ENCODE peak calls at places on chromosomes 5 and 9, in nine cellular contexts. One of them, this sample, is unnamed.

GRCh38 chr5:151173711-151174611 is 16.4 kb upstream of the ANXA6 start:
- DNase-seq in ureter: peak; percentile 37
- DNase-seq in Right ventricle myocardium superior: no peak
- DNase-seq in T-helper 17 cell: no peak
- DNase-seq in anterior cingulate cortex: no peak
- DNase-seq in mesenchymal stem cell: no peak
- DNase-seq in EH: no peak
- DNase-seq in ovary: no peak
- DNase-seq in NCI-H446 treated with DMSO at 0.1 percent for 48 hours: no peak
- DNase-seq in this sample: no peak

GRCh38 chr9:123957731-123958130 is 27.8 kb upstream of the DENND1A start:
- DNase-seq in Right ventricle myocardium superior: no peak
- DNase-seq in EH: no peak
- DNase-seq in T-helper 17 cell: no peak
- DNase-seq in NCI-H446 treated with DMSO at 0.1 percent for 48 hours: no peak
- DNase-seq in mesenchymal stem cell: no peak
- DNase-seq in ovary: no peak
- DNase-seq in ureter: no peak
- DNase-seq in anterior cingulate cortex: no peak
- DNase-seq in this sample: no peak

GRCh38 chr9:115018547-115019435 is 88.4 kb upstream of the TNFSF8 start:
- DNase-seq in ureter: no peak
- DNase-seq in mesenchymal stem cell: peak; percentile 93
- DNase-seq in NCI-H446 treated with DMSO at 0.1 percent for 48 hours: no peak
- DNase-seq in Right ventricle myocardium superior: no peak
- DNase-seq in EH: peak; percentile 96
- DNase-seq in anterior cingulate cortex: no peak
- DNase-seq in T-helper 17 cell: no peak
- DNase-seq in ovary: no peak
- DNase-seq in this sample: no peak

GRCh38 chr9:125766468-125767221 is 19.5 kb downstream of the PBX3 start:
- DNase-seq in NCI-H446 treated with DMSO at 0.1 percent for 48 hours: no peak
- DNase-seq in ovary: no peak
- DNase-seq in Right ventricle myocardium superior: no peak
- DNase-seq in ureter: no peak
- DNase-seq in T-helper 17 cell: no peak
- DNase-seq in anterior cingulate cortex: no peak
- DNase-seq in EH: no peak
- DNase-seq in mesenchymal stem cell: no peak
- DNase-seq in this sample: no peak

GRCh38 chr5:6082685-6083084 is 295.7 kb downstream of the MED10 start:
- DNase-seq in anterior cingulate cortex: no peak
- DNase-seq in mesenchymal stem cell: no peak
- DNase-seq in EH: no peak
- DNase-seq in NCI-H446 treated with DMSO at 0.1 percent for 48 hours: no peak
- DNase-seq in T-helper 17 cell: no peak
- DNase-seq in ovary: no peak
- DNase-seq in Right ventricle myocardium superior: no peak
- DNase-seq in ureter: no peak
- DNase-seq in this sample: no peak

GRCh38 chr5:96714951-96715451 is 52.8 kb downstream of the CAST start:
- DNase-seq in NCI-H446 treated with DMSO at 0.1 percent for 48 hours: no peak
- DNase-seq in ureter: peak; percentile 67
- DNase-seq in anterior cingulate cortex: no peak
- DNase-seq in mesenchymal stem cell: peak; percentile 98
- DNase-seq in T-helper 17 cell: no peak
- DNase-seq in Right ventricle myocardium superior: no peak
- DNase-seq in ovary: no peak
- DNase-seq in EH: peak; percentile 84
- DNase-seq in this sample: peak; percentile 13

GRCh38 chr5:612498-613424 is 621 bp downstream of the CEP72 start:
- DNase-seq in ovary: no peak
- DNase-seq in EH: peak; percentile 16
- DNase-seq in ureter: peak; percentile 17
- DNase-seq in NCI-H446 treated with DMSO at 0.1 percent for 48 hours: peak; percentile 5
- DNase-seq in mesenchymal stem cell: peak; percentile 19
- DNase-seq in T-helper 17 cell: no peak
- DNase-seq in anterior cingulate cortex: no peak
- DNase-seq in Right ventricle myocardium superior: no peak
- DNase-seq in this sample: no peak

GRCh38 chr5:181133610-181134231 is 2.8 kb upstream of the OR2V1 start:
- DNase-seq in T-helper 17 cell: no peak
- DNase-seq in ureter: no peak
- DNase-seq in NCI-H446 treated with DMSO at 0.1 percent for 48 hours: no peak
- DNase-seq in anterior cingulate cortex: no peak
- DNase-seq in Right ventricle myocardium superior: peak; percentile 90
- DNase-seq in EH: peak; percentile 84
- DNase-seq in ovary: no peak
- DNase-seq in mesenchymal stem cell: peak; percentile 43
- DNase-seq in this sample: no peak

GRCh38 chr9:108634164-108634563 is 221.6 kb downstream of the ACTL7B start:
- DNase-seq in NCI-H446 treated with DMSO at 0.1 percent for 48 hours: peak; percentile 2
- DNase-seq in ureter: no peak
- DNase-seq in anterior cingulate cortex: no peak
- DNase-seq in T-helper 17 cell: no peak
- DNase-seq in ovary: no peak
- DNase-seq in EH: peak; percentile 80
- DNase-seq in mesenchymal stem cell: no peak
- DNase-seq in Right ventricle myocardium superior: no peak
- DNase-seq in this sample: no peak

GRCh38 chr5:80860934-80861613 is 99.1 kb upstream of the RASGRF2 start:
- DNase-seq in ovary: no peak
- DNase-seq in T-helper 17 cell: no peak
- DNase-seq in mesenchymal stem cell: peak; percentile 56
- DNase-seq in ureter: no peak
- DNase-seq in NCI-H446 treated with DMSO at 0.1 percent for 48 hours: no peak
- DNase-seq in anterior cingulate cortex: no peak
- DNase-seq in EH: peak; percentile 84
- DNase-seq in Right ventricle myocardium superior: no peak
- DNase-seq in this sample: no peak

This sample was measured in activated CD4-positive, alpha-beta T cell treated with anti-CD3 and anti-CD28 coated beads for 4 hours.